ENCODE peak calls at places on chromosomes 11 and 22, in six cellular contexts. X is mucosa of descending colon, Y is ovary, I is HCT116, N is adipocyte, L is GM23338. T is an unnamed sample. For H3K4me1, the result is how much of the 10 kb centered on the place peaks cover.

GRCh38 chr22:48098936-48099245 is 1336.4 kb downstream of the TBC1D22A start:
- DNase-seq in X (no peak), Y (no peak), I (no peak), N (no peak), L (no peak), T (no peak)

GRCh38 chr11:105265859-105266258 is 126.3 kb upstream of the CARD18 start:
- DNase-seq in X (no peak), Y (no peak), I (no peak), N (peak), L (no peak), T (no peak)

GRCh38 chr11:90318651-90319050 is 95.8 kb upstream of the CHORDC1 start:
- DNase-seq in X (no peak), Y (no peak), I (no peak), N (no peak), L (no peak), T (no peak)

GRCh38 chr11:63762662-63763505 is 5.7 kb downstream of the ZFTA start:
- DNase-seq in X (peak), Y (peak), I (no peak), N (no peak), L (peak), T (peak)

GRCh38 chr22:32852346-32853251 is 51.1 kb downstream of the TIMP3 start:
- DNase-seq in X (no peak), Y (peak), I (no peak), N (peak), L (no peak), T (peak)

GRCh38 chr22:27122561-27122960 is 465.2 kb downstream of the MIAT start:
- DNase-seq in X (no peak), Y (no peak), I (no peak), N (no peak), L (no peak), T (no peak)

GRCh38 chr22:38835888-38836301 is 7.9 kb downstream of the NPTXR start:
- DNase-seq in X (no peak), Y (no peak), I (no peak), N (peak), L (peak), T (no peak)

GRCh38 chr11:27482793-27483192 is 10.2 kb upstream of the LGR4 start:
- DNase-seq in X (no peak), Y (no peak), I (no peak), N (no peak), L (no peak), T (no peak)

GRCh38 chr22:17477401-17477833 is 85.9 kb upstream of the SLC25A18 start:
- DNase-seq in X (no peak), Y (peak), I (no peak), N (no peak), L (peak), T (no peak)

DNA sequence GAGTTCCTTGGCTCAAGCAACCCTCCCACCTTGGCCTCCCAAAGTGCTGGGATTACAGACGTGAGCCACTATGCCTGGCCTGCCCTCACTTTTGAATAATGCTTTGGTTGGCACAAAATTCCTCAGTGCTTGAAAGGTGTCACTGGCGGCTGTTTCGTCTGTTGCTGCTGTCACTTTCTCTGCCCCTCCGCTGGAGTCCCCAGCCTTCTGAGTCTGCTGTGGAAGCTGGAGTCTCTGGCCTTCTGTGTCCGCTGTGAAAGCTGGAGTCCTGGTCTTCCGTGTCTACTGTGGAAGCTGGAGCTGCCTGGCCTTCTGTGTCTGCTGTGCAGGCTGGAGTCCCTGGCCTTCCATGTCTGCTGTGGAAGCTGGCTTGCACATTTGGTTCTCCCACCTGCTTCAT is 4.9 kb upstream of the KRTAP5-1 start:
- DNase-seq in X (no peak), Y (no peak), I (no peak), N (no peak), L (no peak), T (no peak)
- H3K4me1 ChIP-seq in X (under half), Y (under half), I (under half), N (under half), L (under half), T (under half)

DNA sequence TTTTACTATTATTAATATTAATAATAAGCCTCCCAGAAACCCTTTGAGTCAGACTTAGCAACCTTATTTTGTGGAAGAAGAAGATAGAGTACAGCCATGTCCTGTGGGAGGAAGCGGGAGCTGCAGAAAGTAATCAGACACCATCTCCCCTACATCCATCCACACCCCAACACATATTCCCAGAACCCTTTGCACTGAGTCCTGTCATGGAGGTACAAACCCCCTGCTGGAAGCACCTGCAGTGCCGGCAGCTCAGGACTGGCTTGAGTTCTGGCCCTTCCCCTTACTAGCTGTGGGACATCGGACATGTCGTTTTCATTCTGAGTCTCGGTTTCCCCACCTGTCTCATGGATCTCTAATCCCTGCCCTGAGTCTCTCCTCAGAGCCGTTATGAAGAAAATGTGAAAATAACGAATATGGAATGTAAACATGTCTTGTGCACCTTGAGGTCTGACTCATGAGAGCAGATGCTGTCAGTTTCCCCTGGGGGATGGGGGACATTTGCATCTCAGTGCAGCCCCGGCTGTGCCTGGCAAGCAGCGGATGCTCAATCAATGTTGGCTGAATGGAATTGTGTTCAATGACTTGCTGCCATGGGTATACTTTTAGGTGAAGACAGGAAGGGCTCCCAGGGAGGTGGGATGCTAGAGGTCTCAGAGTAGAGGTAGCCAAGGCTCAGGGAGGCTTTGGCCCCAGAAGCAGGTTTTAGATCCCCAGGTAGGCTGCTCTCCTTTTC is 45.4 kb downstream of the TP53I11 start:
- DNase-seq in X (no peak), Y (no peak), I (no peak), N (no peak), L (no peak), T (no peak)
- H3K4me3 ChIP-seq in X (no peak), Y (no peak), I (no peak), N (no peak), L (no peak), T (no peak)

DNA sequence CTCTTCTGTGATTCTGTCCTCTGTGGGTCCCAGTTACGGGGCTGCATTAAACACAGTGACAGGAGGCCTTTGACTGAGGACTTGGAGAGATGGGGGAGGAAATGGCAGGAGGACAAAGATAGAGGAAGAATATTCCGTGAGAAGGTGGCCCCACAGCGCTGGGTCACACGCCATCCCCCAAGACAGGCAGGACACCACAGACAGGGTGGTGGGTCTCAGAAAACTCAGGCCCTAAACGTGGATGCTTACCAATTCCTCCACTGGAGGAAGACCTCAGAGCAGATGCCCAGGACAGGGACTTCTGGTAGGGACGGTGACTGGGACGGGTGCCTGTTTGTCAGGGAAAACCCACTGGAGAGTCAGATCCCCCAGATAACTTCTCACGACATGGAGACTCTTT is 34.0 kb downstream of the IGLL5 start:
- DNase-seq in X (no peak), Y (no peak), I (no peak), N (no peak), L (no peak), T (no peak)
- H3K4me1 ChIP-seq in X (under half), Y (under half), I (under half), N (under half), L (under half), T (under half)

GRCh38 chr11:32427616-32427934 is 7.8 kb downstream of the WT1 start:
- DNase-seq in X (no peak), Y (no peak), I (no peak), N (no peak), L (no peak), T (no peak)
- H3K4me3 ChIP-seq in X (no peak), Y (peak), I (no peak), N (no peak), L (peak), T (no peak)

GRCh38 chr11:47500121-47500520 is 51.2 kb upstream of the RAPSN start:
- DNase-seq in X (no peak), Y (no peak), I (no peak), N (no peak), L (no peak), T (no peak)
- H3K4me1 ChIP-seq in X (under half), Y (under half), I (under half), N (under half), L (under half), T (under half)

GRCh38 chr22:46055851-46056168 is 78.8 kb upstream of the WNT7B start:
- DNase-seq in X (no peak), Y (no peak), I (no peak), N (no peak), L (no peak), T (no peak)
- H3K4me3 ChIP-seq in X (no peak), Y (peak), I (no peak), N (peak), L (no peak), T (no peak)

GRCh38 chr22:21948824-21949568 is 3.7 kb downstream of the PPM1F start:
- DNase-seq in X (no peak), Y (no peak), I (no peak), N (no peak), L (no peak), T (no peak)
- H3K4me1 ChIP-seq in X (under half), Y (under half), I (under half), N (under half), L (under half), T (under half)

GRCh38 chr11:33869511-33870422 is 22.1 kb downstream of the LMO2 start:
- DNase-seq in X (peak), Y (no peak), I (no peak), N (peak), L (peak), T (no peak)

GRCh38 chr11:33868646-33869461 is 23.0 kb downstream of the LMO2 start:
- DNase-seq in X (peak), Y (no peak), I (no peak), N (no peak), L (peak), T (no peak)

GRCh38 chr11:33864479-33864878 is 27.4 kb downstream of the LMO2 start:
- DNase-seq in X (peak), Y (no peak), I (no peak), N (no peak), L (no peak), T (no peak)

GRCh38 chr11:33867566-33867965 is 24.3 kb downstream of the LMO2 start:
- DNase-seq in X (no peak), Y (no peak), I (no peak), N (no peak), L (no peak), T (no peak)

DNA sequence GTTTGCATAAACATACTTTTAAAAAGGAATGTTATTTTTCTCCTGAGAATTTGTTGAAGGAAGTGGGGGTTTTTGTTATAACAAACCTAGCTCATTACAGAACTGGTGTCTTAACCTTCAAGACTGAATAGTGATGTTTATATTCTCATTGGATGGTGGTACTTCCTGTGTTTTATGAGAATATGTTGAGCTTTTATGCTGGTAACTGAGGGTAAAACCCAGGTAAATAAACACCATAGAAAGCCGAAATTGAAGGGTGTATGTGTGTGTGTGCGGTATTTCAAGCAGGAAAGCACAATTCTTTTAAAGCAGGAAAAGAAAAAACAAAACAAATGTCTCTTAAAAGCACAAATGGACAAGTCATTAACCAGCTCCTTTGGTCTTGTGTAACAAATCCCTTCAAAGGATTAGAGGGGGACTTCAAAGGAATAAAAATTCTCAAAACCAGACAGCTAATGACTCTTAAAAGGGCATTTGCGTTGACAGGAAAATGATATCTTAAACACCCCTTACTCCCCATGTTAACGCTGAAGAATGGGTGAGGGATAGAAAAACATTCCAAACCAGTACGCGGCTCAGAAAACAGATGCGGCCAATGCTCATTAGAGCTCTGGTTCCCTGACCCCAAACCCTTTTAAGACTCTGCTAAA is 23.8 kb downstream of the LMO2 start:
- DNase-seq in X (no peak), Y (no peak), I (no peak), N (no peak), L (peak), T (no peak)
- H3K4me3 ChIP-seq in X (no peak), Y (no peak), I (no peak), N (no peak), L (peak), T (peak)

T was measured in thyroid gland.